ENCODE peak calls at places on chromosomes 5 and 9, in six cellular contexts. J is stomach, P is HFF-Myc, G is colonic mucosa, U is epithelial cell of esophagus, V is PC-3. R is an unnamed sample.

GRCh38 chr9:91416086-91416712 is 7.4 kb downstream of the NFIL3 start:
- DNase-seq in J (no peak), P (no peak), G (no peak), U (peak), V (peak), R (peak)

GRCh38 chr9:71643330-71643729 is 125.0 kb downstream of the CEMIP2 start:
- DNase-seq in J (no peak), P (no peak), G (no peak), U (peak), V (peak), R (no peak)

GRCh38 chr5:78649220-78649700 is 688 bp upstream of the LHFPL2 start:
- DNase-seq in J (no peak), P (no peak), G (peak), U (no peak), V (peak), R (no peak)

GRCh38 chr9:121896545-121896943 is 196.6 kb downstream of the TTLL11 start:
- DNase-seq in J (no peak), P (no peak), G (no peak), U (no peak), V (no peak), R (no peak)

GRCh38 chr5:131381011-131381410 is 117.2 kb downstream of the CDC42SE2 start:
- DNase-seq in J (no peak), P (no peak), G (no peak), U (no peak), V (no peak), R (no peak)

GRCh38 chr9:114947058-114947457 is 16.7 kb upstream of the TNFSF8 start:
- DNase-seq in J (no peak), P (no peak), G (no peak), U (no peak), V (no peak), R (no peak)

GRCh38 chr5:140175367-140176027 is 509 bp downstream of the CYSTM1 start:
- DNase-seq in J (peak), P (no peak), G (peak), U (peak), V (peak), R (peak)

GRCh38 chr5:137792291-137792690 is 38.1 kb upstream of the HNRNPA0 start:
- DNase-seq in J (no peak), P (no peak), G (no peak), U (no peak), V (no peak), R (no peak)

GRCh38 chr9:79257671-79258410 is 313.9 kb upstream of the TLE4 start:
- DNase-seq in J (no peak), P (no peak), G (no peak), U (no peak), V (no peak), R (no peak)

GRCh38 chr5:149836451-149837139 is 106.5 kb downstream of the PPARGC1B start:
- DNase-seq in J (no peak), P (no peak), G (no peak), U (no peak), V (no peak), R (no peak)

GRCh38 chr9:33236571-33236970 is 3.4 kb upstream of the SPINK4 start:
- DNase-seq in J (no peak), P (no peak), G (no peak), U (no peak), V (no peak), R (no peak)

DNA sequence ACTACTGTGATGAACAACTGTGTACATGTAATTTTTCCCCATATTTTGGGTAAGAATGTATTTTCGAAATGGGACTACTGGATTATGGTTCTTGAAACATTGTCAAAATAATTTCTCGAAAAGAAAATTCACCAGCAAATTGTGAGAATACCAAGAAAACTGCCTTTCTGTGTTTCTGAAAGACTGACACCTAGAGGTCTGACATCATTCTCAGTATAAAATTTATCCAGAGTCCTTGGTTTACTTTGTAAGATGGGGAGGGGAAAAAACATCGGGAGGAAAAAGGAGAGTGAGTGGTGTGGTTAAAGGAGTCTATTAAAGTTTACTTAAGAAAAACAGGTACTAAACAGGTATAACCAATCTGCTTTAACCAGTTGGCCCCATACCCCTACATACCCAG is 149.2 kb downstream of the CEP120 start:
- DNase-seq in J (no peak), P (no peak), G (no peak), U (no peak), V (peak), R (no peak)
- TF ChIP-seq CTCF in J (no peak), P (no peak), G (no peak), U (peak), V (peak), R (peak)

DNA sequence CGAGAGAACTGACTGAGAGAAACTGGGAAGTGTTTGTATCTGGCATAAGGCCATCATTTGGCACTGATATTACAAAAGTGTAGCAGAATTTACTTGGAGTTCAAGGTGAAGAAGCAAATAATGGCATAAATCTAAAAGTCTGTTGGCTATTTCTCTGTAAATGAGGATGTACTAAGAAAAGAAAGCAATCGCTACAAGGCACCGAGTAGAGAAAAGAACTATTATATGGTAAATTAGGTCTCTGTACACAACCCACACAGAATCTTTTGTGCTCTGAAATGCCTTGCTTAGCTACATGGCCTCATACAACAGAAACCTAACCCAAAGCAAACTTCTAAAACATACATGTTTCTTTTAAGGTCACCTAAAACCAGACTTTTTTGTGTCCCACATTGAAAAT is 290.1 kb upstream of the WWC1 start:
- DNase-seq in J (no peak), P (no peak), G (no peak), U (no peak), V (no peak), R (no peak)
- TF ChIP-seq CTCF in J (no peak), P (no peak), G (no peak), U (no peak), V (no peak), R (no peak)

DNA sequence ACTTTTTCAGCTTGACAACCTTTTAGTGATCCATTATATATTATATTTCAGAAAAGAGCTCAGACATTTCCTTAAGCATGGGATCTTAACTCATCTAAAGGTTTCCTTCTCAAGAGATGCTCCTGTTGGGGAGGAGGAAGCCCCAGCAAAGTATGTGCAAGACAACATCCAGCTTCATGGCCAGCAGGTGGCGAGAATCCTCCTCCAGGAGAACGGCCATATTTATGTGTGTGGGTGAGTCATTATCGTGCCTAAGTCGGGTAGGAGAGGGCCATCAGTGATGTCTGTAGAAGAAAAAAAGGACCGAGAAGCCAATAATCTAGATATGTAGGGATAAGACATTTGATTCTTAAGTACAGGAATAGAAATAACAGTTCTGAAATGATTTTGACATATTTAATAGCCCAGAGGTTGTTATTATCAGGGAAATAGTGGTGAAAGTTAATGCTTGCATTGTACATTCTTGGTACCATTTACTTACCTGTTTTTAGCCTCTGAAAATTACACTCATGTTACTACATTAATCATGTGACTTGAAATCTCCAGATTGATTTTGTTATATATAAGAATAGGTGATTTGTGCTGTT is 28.2 kb downstream of the MTRR start:
- DNase-seq in J (no peak), P (peak), G (no peak), U (peak), V (peak), R (no peak)
- TF ChIP-seq CTCF in J (no peak), P (peak), G (no peak), U (peak), V (peak), R (peak)

DNA sequence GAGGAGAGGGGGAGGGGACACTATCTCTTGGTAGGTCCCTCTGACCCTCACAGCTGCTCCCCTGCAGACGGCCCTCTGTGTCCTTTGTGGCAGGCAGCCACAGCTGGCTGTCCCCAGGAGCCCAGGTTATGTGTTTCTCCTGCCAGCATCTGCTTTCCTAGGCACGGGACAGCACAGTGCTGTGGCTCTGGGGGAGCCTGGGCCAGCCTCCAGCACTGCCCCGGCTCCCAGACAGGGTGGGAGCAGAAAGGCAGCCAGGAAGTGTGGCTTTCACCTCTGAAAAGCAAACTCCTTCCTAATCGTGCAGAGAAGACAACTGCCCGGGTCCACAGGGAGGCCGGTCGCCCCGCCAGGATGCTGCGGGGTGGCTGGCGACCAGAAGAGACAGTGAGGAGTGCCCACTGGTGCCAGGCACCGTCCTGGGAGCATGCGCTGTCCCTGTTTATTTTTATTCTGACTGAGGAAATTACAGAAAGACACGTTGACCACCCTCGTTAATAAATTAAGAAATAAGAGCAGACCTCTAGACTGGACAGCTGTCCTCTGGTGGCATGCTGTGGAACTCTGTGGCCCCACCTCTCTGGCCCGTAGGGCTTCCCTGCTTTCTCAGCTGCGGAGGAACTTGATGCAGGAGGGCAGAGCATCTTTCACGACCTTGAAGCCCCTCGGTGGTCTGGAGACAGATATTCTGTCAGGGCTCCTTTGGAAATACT is 240.3 kb downstream of the FANCC start:
- DNase-seq in J (peak), P (no peak), G (no peak), U (no peak), V (no peak), R (peak)
- TF ChIP-seq CTCF in J (no peak), P (no peak), G (no peak), U (no peak), V (no peak), R (no peak)

DNA sequence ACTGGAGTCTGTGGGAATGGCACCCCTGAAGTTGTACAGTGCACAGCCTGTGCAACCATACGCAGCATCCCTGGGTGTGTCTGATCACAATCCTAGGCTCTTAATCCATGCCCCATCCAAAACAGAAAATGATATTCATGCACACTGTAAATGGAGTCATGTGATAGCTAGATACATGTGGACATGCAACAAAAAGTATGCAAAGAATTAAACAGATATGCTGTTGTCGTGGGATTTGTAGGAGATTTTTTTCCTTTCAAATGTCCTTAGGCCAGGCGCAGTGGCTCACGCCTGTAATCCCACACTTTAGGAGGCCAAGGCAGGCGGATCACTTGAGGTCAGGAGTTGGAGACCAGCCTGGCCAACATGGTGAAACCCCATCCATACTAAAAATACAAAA is 36.1 kb downstream of the PRRX2 start:
- DNase-seq in J (no peak), P (no peak), G (no peak), U (no peak), V (no peak), R (no peak)
- TF ChIP-seq CTCF in J (no peak), P (no peak), G (no peak), U (no peak), V (no peak), R (no peak)

DNA sequence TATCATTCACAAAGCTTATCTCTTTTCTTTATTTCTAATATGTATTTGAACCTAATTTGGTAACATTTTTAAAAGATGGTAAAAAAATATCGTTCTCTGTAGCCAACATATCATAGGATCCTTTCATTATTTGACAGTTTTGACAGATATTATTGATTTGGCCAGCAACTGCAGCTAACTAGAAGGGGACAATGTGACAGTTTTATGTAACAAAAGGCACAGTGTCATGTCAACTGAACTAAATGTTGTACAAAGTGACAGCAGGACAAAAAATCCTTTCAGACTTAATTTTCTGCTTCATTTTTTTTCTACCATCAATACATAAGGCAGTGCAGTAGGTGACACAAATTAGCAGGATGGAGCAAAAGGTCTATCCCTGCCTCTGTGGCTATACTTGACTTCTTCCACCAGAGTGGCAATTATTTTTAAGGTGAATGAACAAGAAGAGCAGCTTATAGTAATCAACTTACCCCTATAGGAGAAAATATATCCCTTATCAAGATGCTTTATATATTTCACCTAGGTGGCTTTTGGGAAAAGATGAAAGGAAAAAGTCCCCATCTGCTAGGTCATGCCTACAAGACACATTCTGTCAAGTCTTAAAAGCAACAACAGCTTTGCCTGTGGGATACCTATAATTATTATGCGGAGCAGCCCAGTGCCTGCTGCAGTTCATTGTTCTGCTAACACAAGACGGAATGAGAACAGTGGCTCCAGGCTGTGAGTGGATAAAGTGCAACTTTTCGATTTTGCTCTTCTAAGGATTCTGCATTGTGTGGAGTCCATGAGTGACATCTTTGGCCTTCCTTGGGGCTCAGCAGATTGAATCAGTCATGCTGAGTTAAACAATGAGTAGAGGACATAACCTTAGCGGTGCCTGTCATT is 694.9 kb downstream of the ISL1 start:
- DNase-seq in J (no peak), P (no peak), G (no peak), U (no peak), V (no peak), R (no peak)
- TF ChIP-seq CTCF in J (no peak), P (no peak), G (no peak), U (no peak), V (no peak), R (no peak)

GRCh38 chr5:176788091-176788490 is 22.3 kb upstream of the UNC5A start:
- DNase-seq in J (no peak), P (no peak), G (no peak), U (peak), V (no peak), R (no peak)

GRCh38 chr5:176787676-176788075 is 22.7 kb upstream of the UNC5A start:
- DNase-seq in J (no peak), P (no peak), G (no peak), U (no peak), V (no peak), R (no peak)

GRCh38 chr5:176781638-176782570 is 28.5 kb upstream of the UNC5A start:
- DNase-seq in J (no peak), P (no peak), G (no peak), U (no peak), V (no peak), R (peak)

GRCh38 chr5:176784218-176785165 is 25.9 kb upstream of the UNC5A start:
- DNase-seq in J (no peak), P (peak), G (no peak), U (peak), V (peak), R (no peak)

GRCh38 chr5:176785184-176786145 is 24.9 kb upstream of the UNC5A start:
- DNase-seq in J (no peak), P (no peak), G (no peak), U (no peak), V (no peak), R (no peak)
- TF ChIP-seq CTCF in J (no peak), P (no peak), G (no peak), U (no peak), V (no peak), R (no peak)